ENCODE peak calls at places on chromosomes 6 and 20, in six cellular contexts. One of them, this sample, is unnamed.

GRCh38 chr6:74100719-74101287 is 404.8 kb downstream of the CD109 start:
- DNase-seq in activated B cell treated with CpG ODN at 0.5 μM for 24 hours: no peak
- DNase-seq in neural crest cell: no peak
- DNase-seq in IMR-90: peak; percentile 36
- DNase-seq in BJ: no peak
- DNase-seq in body of pancreas: no peak
- DNase-seq in this sample: no peak

GRCh38 chr6:40713002-40713719 is 126.0 kb upstream of the LRFN2 start:
- DNase-seq in activated B cell treated with CpG ODN at 0.5 μM for 24 hours: no peak
- DNase-seq in neural crest cell: no peak
- DNase-seq in IMR-90: no peak
- DNase-seq in BJ: no peak
- DNase-seq in body of pancreas: no peak
- DNase-seq in this sample: peak; percentile 6

GRCh38 chr6:41367700-41368099 is 32.3 kb downstream of the NCR2 start:
- DNase-seq in activated B cell treated with CpG ODN at 0.5 μM for 24 hours: no peak
- DNase-seq in neural crest cell: peak; percentile 68
- DNase-seq in IMR-90: peak; percentile 48
- DNase-seq in BJ: no peak
- DNase-seq in body of pancreas: peak; percentile 35
- DNase-seq in this sample: peak; percentile 54

GRCh38 chr20:62753626-62754025 is 42.6 kb upstream of the MRGBP start:
- DNase-seq in activated B cell treated with CpG ODN at 0.5 μM for 24 hours: no peak
- DNase-seq in neural crest cell: no peak
- DNase-seq in IMR-90: no peak
- DNase-seq in BJ: no peak
- DNase-seq in body of pancreas: no peak
- DNase-seq in this sample: no peak

GRCh38 chr20:24804481-24805206 is 144.4 kb upstream of the CST7 start:
- DNase-seq in activated B cell treated with CpG ODN at 0.5 μM for 24 hours: no peak
- DNase-seq in neural crest cell: no peak
- DNase-seq in IMR-90: no peak
- DNase-seq in BJ: no peak
- DNase-seq in body of pancreas: no peak
- DNase-seq in this sample: no peak

GRCh38 chr6:112967974-112968373 is 620.8 kb downstream of the RFPL4B start:
- DNase-seq in activated B cell treated with CpG ODN at 0.5 μM for 24 hours: no peak
- DNase-seq in neural crest cell: no peak
- DNase-seq in IMR-90: no peak
- DNase-seq in BJ: no peak
- DNase-seq in body of pancreas: no peak
- DNase-seq in this sample: no peak

GRCh38 chr6:163525926-163526325 is 111.4 kb downstream of the QKI start:
- DNase-seq in activated B cell treated with CpG ODN at 0.5 μM for 24 hours: no peak
- DNase-seq in neural crest cell: no peak
- DNase-seq in IMR-90: peak; percentile 46
- DNase-seq in BJ: no peak
- DNase-seq in body of pancreas: no peak
- DNase-seq in this sample: no peak

GRCh38 chr6:106097368-106098231 is 11.5 kb downstream of the PRDM1 start:
- DNase-seq in activated B cell treated with CpG ODN at 0.5 μM for 24 hours: no peak
- DNase-seq in neural crest cell: no peak
- DNase-seq in IMR-90: peak; percentile 63
- DNase-seq in BJ: no peak
- DNase-seq in body of pancreas: peak; percentile 42
- DNase-seq in this sample: peak; percentile 75

GRCh38 chr6:104325341-104326172 is 534.2 kb downstream of the HACE1 start:
- DNase-seq in activated B cell treated with CpG ODN at 0.5 μM for 24 hours: no peak
- DNase-seq in neural crest cell: peak; percentile 23
- DNase-seq in IMR-90: no peak
- DNase-seq in BJ: no peak
- DNase-seq in body of pancreas: peak; percentile 9
- DNase-seq in this sample: peak; percentile 45

GRCh38 chr20:38853759-38854158 is 48.3 kb downstream of the PPP1R16B start:
- DNase-seq in activated B cell treated with CpG ODN at 0.5 μM for 24 hours: no peak
- DNase-seq in neural crest cell: no peak
- DNase-seq in IMR-90: no peak
- DNase-seq in BJ: no peak
- DNase-seq in body of pancreas: no peak
- DNase-seq in this sample: no peak

GRCh38 chr20:50339196-50339901 is 148.7 kb downstream of the CEBPB start:
- DNase-seq in activated B cell treated with CpG ODN at 0.5 μM for 24 hours: no peak
- DNase-seq in neural crest cell: no peak
- DNase-seq in IMR-90: peak; percentile 69
- DNase-seq in BJ: peak; percentile 26
- DNase-seq in body of pancreas: no peak
- DNase-seq in this sample: peak; percentile 76

GRCh38 chr20:3811421-3812258 is 8.7 kb upstream of the AP5S1 start:
- DNase-seq in activated B cell treated with CpG ODN at 0.5 μM for 24 hours: peak; percentile 55
- DNase-seq in neural crest cell: no peak
- DNase-seq in IMR-90: peak; percentile 99
- DNase-seq in BJ: peak; percentile 93
- DNase-seq in body of pancreas: peak; percentile 99
- DNase-seq in this sample: peak; percentile 99

DNA sequence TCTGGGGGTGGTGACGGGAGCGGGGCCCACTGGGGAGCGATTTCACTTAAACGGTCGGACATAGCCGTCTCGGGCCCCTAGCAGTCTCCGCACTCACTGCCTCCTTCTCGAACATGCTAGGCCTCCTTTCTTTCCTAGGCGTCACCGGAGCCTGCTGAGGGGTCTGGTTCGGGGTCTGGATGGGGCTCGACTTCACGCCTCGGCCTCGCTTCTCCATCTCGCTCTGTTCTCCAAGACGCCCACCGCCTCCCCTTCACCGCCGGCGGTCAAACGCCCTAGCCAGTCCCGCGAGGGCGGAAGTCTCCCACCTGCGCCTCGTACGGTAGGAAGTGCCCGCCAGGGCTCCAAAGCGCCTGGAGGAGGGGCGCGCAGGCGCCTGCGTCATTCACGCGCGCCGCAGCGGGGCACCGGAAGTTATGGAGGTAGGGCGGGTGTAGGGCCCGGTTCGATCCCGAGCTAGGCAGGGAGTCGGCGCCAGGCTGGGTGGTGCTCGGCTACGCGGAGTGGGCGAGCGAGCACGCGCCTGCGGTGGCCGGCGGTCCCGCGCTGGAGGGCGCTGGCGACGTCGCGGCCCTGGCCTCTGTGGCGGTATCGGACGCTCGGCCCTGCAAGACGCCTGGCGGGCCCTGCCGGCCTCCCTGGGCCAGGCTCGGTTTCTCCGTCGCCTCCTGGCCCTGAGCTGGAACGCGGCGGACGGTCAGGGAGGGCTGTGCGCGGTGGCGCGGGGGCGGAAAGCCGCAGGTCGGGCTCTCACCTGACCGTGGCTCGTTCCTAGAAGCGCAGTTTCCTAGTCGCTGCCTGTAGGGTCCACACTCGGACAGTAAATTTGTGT is at the start of the genes DYNLT2 and ERMARD:
- DNase-seq in activated B cell treated with CpG ODN at 0.5 μM for 24 hours: peak; percentile 98
- DNase-seq in neural crest cell: peak; percentile 87
- DNase-seq in IMR-90: peak; percentile 94
- DNase-seq in BJ: peak; percentile 68
- DNase-seq in body of pancreas: peak; percentile 95
- DNase-seq in this sample: peak; percentile 96
- TF ChIP-seq CTCF in activated B cell treated with CpG ODN at 0.5 μM for 24 hours: no peak
- TF ChIP-seq CTCF in neural crest cell: peak; percentile 24
- TF ChIP-seq CTCF in IMR-90: peak; percentile 23
- TF ChIP-seq CTCF in BJ: peak; percentile 28
- TF ChIP-seq CTCF in body of pancreas: peak; percentile 70
- TF ChIP-seq CTCF in this sample: peak; percentile 25

GRCh38 chr20:44959896-44960852 is at the start of gene TOMM34:
- DNase-seq in activated B cell treated with CpG ODN at 0.5 μM for 24 hours: peak; percentile 92
- DNase-seq in neural crest cell: peak; percentile 85
- DNase-seq in IMR-90: peak; percentile 90
- DNase-seq in BJ: peak; percentile 41
- DNase-seq in body of pancreas: peak; percentile 96
- DNase-seq in this sample: peak; percentile 91
- TF ChIP-seq CTCF in activated B cell treated with CpG ODN at 0.5 μM for 24 hours: no peak
- TF ChIP-seq CTCF in neural crest cell: no peak
- TF ChIP-seq CTCF in IMR-90: no peak
- TF ChIP-seq CTCF in BJ: no peak
- TF ChIP-seq CTCF in body of pancreas: no peak
- TF ChIP-seq CTCF in this sample: no peak

GRCh38 chr20:58639182-58640146 is 11.6 kb upstream of the STX16 start:
- DNase-seq in activated B cell treated with CpG ODN at 0.5 μM for 24 hours: no peak
- DNase-seq in neural crest cell: no peak
- DNase-seq in IMR-90: no peak
- DNase-seq in BJ: no peak
- DNase-seq in body of pancreas: no peak
- DNase-seq in this sample: no peak
- TF ChIP-seq CTCF in activated B cell treated with CpG ODN at 0.5 μM for 24 hours: no peak
- TF ChIP-seq CTCF in neural crest cell: no peak
- TF ChIP-seq CTCF in IMR-90: no peak
- TF ChIP-seq CTCF in BJ: no peak
- TF ChIP-seq CTCF in body of pancreas: no peak
- TF ChIP-seq CTCF in this sample: no peak

GRCh38 chr6:165222315-165223025 is 86.9 kb downstream of the C6orf118 start:
- DNase-seq in activated B cell treated with CpG ODN at 0.5 μM for 24 hours: no peak
- DNase-seq in neural crest cell: no peak
- DNase-seq in IMR-90: no peak
- DNase-seq in BJ: no peak
- DNase-seq in body of pancreas: no peak
- DNase-seq in this sample: no peak

GRCh38 chr6:165220030-165220429 is 89.4 kb downstream of the C6orf118 start:
- DNase-seq in activated B cell treated with CpG ODN at 0.5 μM for 24 hours: no peak
- DNase-seq in neural crest cell: no peak
- DNase-seq in IMR-90: no peak
- DNase-seq in BJ: no peak
- DNase-seq in body of pancreas: no peak
- DNase-seq in this sample: no peak

GRCh38 chr6:165218816-165219215 is 90.6 kb downstream of the C6orf118 start:
- DNase-seq in activated B cell treated with CpG ODN at 0.5 μM for 24 hours: no peak
- DNase-seq in neural crest cell: no peak
- DNase-seq in IMR-90: no peak
- DNase-seq in BJ: no peak
- DNase-seq in body of pancreas: no peak
- DNase-seq in this sample: no peak

GRCh38 chr6:165223736-165224135 is 85.7 kb downstream of the C6orf118 start:
- DNase-seq in activated B cell treated with CpG ODN at 0.5 μM for 24 hours: no peak
- DNase-seq in neural crest cell: no peak
- DNase-seq in IMR-90: no peak
- DNase-seq in BJ: no peak
- DNase-seq in body of pancreas: no peak
- DNase-seq in this sample: no peak

DNA sequence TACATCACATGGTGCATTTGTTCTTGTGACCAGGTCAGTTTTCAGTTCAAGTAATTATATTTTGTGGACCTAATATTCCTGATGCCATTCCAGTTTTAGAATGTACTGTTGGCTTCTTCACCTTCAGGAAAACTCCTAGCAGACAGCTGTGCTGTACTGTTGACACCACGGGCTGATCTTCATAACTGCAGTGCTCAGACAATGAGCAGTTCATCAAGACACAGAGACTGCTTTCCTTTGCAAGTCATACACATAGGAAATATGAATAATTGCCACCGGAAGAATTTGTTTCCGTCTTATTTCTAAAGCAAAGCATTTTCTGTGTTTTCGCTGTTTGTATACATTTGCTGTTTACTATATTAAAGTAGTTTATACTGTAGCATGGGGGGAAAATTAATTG is 89.8 kb downstream of the C6orf118 start:
- DNase-seq in activated B cell treated with CpG ODN at 0.5 μM for 24 hours: no peak
- DNase-seq in neural crest cell: no peak
- DNase-seq in IMR-90: no peak
- DNase-seq in BJ: no peak
- DNase-seq in body of pancreas: no peak
- DNase-seq in this sample: no peak
- TF ChIP-seq CTCF in activated B cell treated with CpG ODN at 0.5 μM for 24 hours: no peak
- TF ChIP-seq CTCF in neural crest cell: no peak
- TF ChIP-seq CTCF in IMR-90: no peak
- TF ChIP-seq CTCF in BJ: no peak
- TF ChIP-seq CTCF in body of pancreas: no peak
- TF ChIP-seq CTCF in this sample: no peak